ENCODE peak calls at places on chromosomes 7 and 10, in nine cellular contexts. Y is psoas muscle, T is lung, U is OCI-LY7, G is suprapubic skin, C is uterus, J is AG04450, R is ovary, X is H9. E is an unnamed sample. For H3K9me3, the result is how much of the 10 kb centered on the place peaks cover.

GRCh38 chr10:10821926-10822325 is 195.7 kb upstream of the CELF2 start:
- DNase-seq in Y (no peak), T (peak), U (no peak), G (no peak), C (no peak), J (no peak), R (no peak), X (no peak), E (no peak)

GRCh38 chr7:106041140-106041717 is 70.9 kb downstream of the SYPL1 start:
- DNase-seq in Y (no peak), T (no peak), U (peak), G (no peak), C (no peak), J (no peak), R (no peak), X (peak), E (no peak)

GRCh38 chr10:76491216-76491615 is 1059.8 kb downstream of the LRMDA start:
- DNase-seq in Y (no peak), T (no peak), U (no peak), G (no peak), C (no peak), J (no peak), R (no peak), X (no peak), E (no peak)

GRCh38 chr7:30074422-30075030 is 46.3 kb downstream of the PLEKHA8 start:
- DNase-seq in Y (no peak), T (no peak), U (peak), G (no peak), C (no peak), J (no peak), R (no peak), X (no peak), E (no peak)

GRCh38 chr7:156818133-156818532 is 74.8 kb downstream of the LMBR1 start:
- DNase-seq in Y (no peak), T (no peak), U (no peak), G (no peak), C (no peak), J (no peak), R (no peak), X (no peak), E (no peak)

GRCh38 chr7:132225216-132226030 is 350.8 kb downstream of the PLXNA4 start:
- DNase-seq in Y (no peak), T (no peak), U (no peak), G (no peak), C (no peak), J (no peak), R (no peak), X (no peak), E (no peak)

GRCh38 chr10:111131168-111131799 is 54.5 kb downstream of the ADRA2A start:
- DNase-seq in Y (no peak), T (no peak), U (peak), G (no peak), C (no peak), J (no peak), R (no peak), X (no peak), E (no peak)

GRCh38 chr10:131279516-131279915 is 32.0 kb downstream of the TCERG1L start:
- DNase-seq in Y (no peak), T (no peak), U (no peak), G (no peak), C (no peak), J (no peak), R (no peak), X (no peak), E (no peak)

GRCh38 chr10:133004478-133004877 is 62.1 kb upstream of the CFAP46 start:
- DNase-seq in Y (no peak), T (no peak), U (no peak), G (no peak), C (no peak), J (no peak), R (no peak), X (no peak), E (no peak)

GRCh38 chr7:27431465-27431864 is 188.9 kb downstream of the EVX1 start:
- DNase-seq in Y (no peak), T (no peak), U (no peak), G (no peak), C (no peak), J (no peak), R (no peak), X (no peak), E (no peak)

GRCh38 chr7:100706672-100707311 is 871 bp downstream of the POP7 start:
- DNase-seq in Y (peak), T (no peak), U (no peak), G (no peak), C (no peak), J (no peak), R (no peak), X (peak), E (peak)

GRCh38 chr10:1359599-1359955 is 303.4 kb downstream of the WDR37 start:
- DNase-seq in Y (no peak), T (no peak), U (no peak), G (peak), C (no peak), J (no peak), R (no peak), X (no peak), E (no peak)

GRCh38 chr7:94223375-94224084 is 171.2 kb upstream of the COL1A2 start:
- DNase-seq in Y (no peak), T (no peak), U (peak), G (no peak), C (no peak), J (peak), R (no peak), X (peak), E (no peak)

GRCh38 chr7:141359740-141360413 is 191.3 kb upstream of the AGK start:
- DNase-seq in Y (no peak), T (no peak), U (no peak), G (no peak), C (no peak), J (no peak), R (no peak), X (no peak), E (no peak)

GRCh38 chr7:73918926-73919693 is 58.2 kb downstream of the TMEM270 start:
- DNase-seq in Y (no peak), T (no peak), U (no peak), G (peak), C (no peak), J (no peak), R (no peak), X (peak), E (peak)

GRCh38 chr10:98349508-98349922 is 65.5 kb downstream of the PYROXD2 start:
- DNase-seq in Y (peak), T (no peak), U (peak), G (no peak), C (peak), J (peak), R (peak), X (no peak), E (peak)

GRCh38 chr10:98251399-98251798 is 16.6 kb downstream of the LOXL4 start:
- DNase-seq in Y (no peak), T (peak), U (no peak), G (no peak), C (no peak), J (no peak), R (no peak), X (no peak), E (no peak)

GRCh38 chr10:20817646-20818045 is 79.5 kb downstream of the NEBL start:
- DNase-seq in Y (no peak), T (no peak), U (no peak), G (no peak), C (no peak), J (no peak), R (no peak), X (no peak), E (no peak)

GRCh38 chr7:90246184-90246583 is 1.2 kb downstream of the CFAP69 start:
- DNase-seq in Y (no peak), T (no peak), U (no peak), G (no peak), C (no peak), J (no peak), R (no peak), X (peak), E (no peak)

GRCh38 chr7:86814980-86815379 is 171.3 kb downstream of the GRM3 start:
- DNase-seq in Y (no peak), T (no peak), U (peak), G (no peak), C (no peak), J (no peak), R (no peak), X (no peak), E (no peak)

GRCh38 chr7:135758531-135758932 is 9.9 kb upstream of the FAM180A start:
- DNase-seq in Y (no peak), T (no peak), U (no peak), G (no peak), C (no peak), J (no peak), R (no peak), X (peak), E (peak)

GRCh38 chr10:15684768-15685167 is 35.0 kb downstream of the ITGA8 start:
- DNase-seq in Y (no peak), T (no peak), U (peak), G (no peak), C (no peak), J (no peak), R (no peak), X (no peak), E (no peak)

GRCh38 chr7:158543840-158544239 is 43.8 kb downstream of the PTPRN2 start:
- DNase-seq in Y (no peak), T (no peak), U (no peak), G (no peak), C (no peak), J (no peak), R (no peak), X (no peak), E (peak)
- TF ChIP-seq CTCF in Y (no peak), T (no peak), U (no peak), G (no peak), C (no peak), J (no peak), R (no peak), X (no peak), E (no peak)

DNA sequence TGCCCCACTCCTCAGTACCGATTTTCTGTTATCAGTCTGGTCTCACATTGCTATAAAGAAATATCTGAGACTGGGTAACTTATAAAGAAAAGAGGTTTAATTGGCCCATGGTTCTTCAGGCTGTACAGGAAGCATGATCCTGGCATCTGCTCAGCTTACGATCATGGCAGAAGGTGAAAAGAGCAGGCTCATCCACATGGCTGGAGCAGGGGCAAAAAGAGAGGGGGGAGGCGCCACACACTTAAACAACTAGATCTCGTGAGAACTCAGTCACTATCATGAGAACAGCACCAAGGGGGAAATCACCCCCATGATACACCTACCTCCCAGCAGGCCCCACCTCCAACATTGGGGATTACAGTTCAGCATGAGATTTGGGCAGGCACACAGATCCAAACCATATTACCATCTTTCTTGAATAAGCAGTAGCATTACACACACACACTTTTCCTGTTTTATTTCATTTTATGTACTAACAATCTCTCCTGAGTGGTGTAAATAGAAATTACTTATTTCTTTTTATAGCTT is 53.3 kb downstream of the TRIM24 start:
- DNase-seq in Y (no peak), T (no peak), U (no peak), G (no peak), C (no peak), J (no peak), R (no peak), X (no peak), E (no peak)
- H3K9me3 ChIP-seq in Y (under half), T (under half), U (under half), G (under half), C (under half), J (under half), R (under half), X (under half), E (under half)

GRCh38 chr7:48894574-48894973 is 29.8 kb upstream of the CDC14C start:
- DNase-seq in Y (no peak), T (no peak), U (no peak), G (no peak), C (no peak), J (no peak), R (no peak), X (no peak), E (no peak)
- TF ChIP-seq CTCF in Y (no peak), T (no peak), U (peak), G (no peak), C (no peak), J (no peak), R (no peak), X (peak), E (no peak)

GRCh38 chr7:157825325-157825724 is 488.5 kb downstream of the DNAJB6 start:
- DNase-seq in Y (no peak), T (no peak), U (no peak), G (no peak), C (no peak), J (no peak), R (no peak), X (no peak), E (no peak)
- H3K9me3 ChIP-seq in Y (under half), T (under half), U (under half), G (under half), C (under half), J (half or more), R (under half), X (under half), E (under half)

GRCh38 chr7:122849297-122849696 is 37.0 kb downstream of the CADPS2 start:
- DNase-seq in Y (no peak), T (no peak), U (no peak), G (no peak), C (no peak), J (no peak), R (no peak), X (no peak), E (no peak)

GRCh38 chr7:122844191-122844988 is 41.9 kb downstream of the CADPS2 start:
- DNase-seq in Y (no peak), T (no peak), U (no peak), G (no peak), C (no peak), J (no peak), R (no peak), X (no peak), E (no peak)

GRCh38 chr7:122845286-122845685 is 41.0 kb downstream of the CADPS2 start:
- DNase-seq in Y (no peak), T (no peak), U (no peak), G (no peak), C (no peak), J (no peak), R (no peak), X (no peak), E (no peak)

GRCh38 chr7:122847871-122848473 is 38.3 kb downstream of the CADPS2 start:
- DNase-seq in Y (no peak), T (no peak), U (no peak), G (no peak), C (no peak), J (no peak), R (no peak), X (no peak), E (no peak)

DNA sequence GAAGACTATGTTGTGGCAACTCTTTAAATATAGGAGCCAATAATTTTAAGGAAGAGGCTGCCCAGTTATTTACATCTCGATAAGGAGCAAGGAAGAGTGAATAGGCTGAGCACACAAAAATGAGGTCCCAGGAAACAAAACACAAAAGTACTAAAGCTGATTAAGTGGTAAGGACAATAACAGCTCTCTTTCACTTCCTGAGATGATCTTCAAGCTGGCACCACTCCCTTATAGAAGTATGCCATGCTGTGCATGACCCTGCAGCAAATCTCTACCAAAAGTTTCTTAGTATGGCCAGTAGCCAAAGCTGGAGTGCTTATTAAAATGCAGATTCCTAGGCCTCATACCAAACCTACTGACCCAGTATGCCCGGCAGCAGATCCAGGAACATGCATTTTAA is 39.7 kb downstream of the CADPS2 start:
- DNase-seq in Y (no peak), T (no peak), U (no peak), G (no peak), C (no peak), J (no peak), R (no peak), X (no peak), E (no peak)
- TF ChIP-seq CTCF in Y (no peak), T (no peak), U (no peak), G (no peak), C (no peak), J (no peak), R (no peak), X (no peak), E (no peak)

GRCh38 chr10:70622981-70623844 is 20.7 kb upstream of the PRF1 start:
- DNase-seq in Y (no peak), T (no peak), U (no peak), G (no peak), C (no peak), J (no peak), R (no peak), X (no peak), E (no peak)
- H3K9me3 ChIP-seq in Y (under half), T (under half), U (under half), G (under half), C (under half), J (under half), R (under half), X (under half), E (under half)

DNA sequence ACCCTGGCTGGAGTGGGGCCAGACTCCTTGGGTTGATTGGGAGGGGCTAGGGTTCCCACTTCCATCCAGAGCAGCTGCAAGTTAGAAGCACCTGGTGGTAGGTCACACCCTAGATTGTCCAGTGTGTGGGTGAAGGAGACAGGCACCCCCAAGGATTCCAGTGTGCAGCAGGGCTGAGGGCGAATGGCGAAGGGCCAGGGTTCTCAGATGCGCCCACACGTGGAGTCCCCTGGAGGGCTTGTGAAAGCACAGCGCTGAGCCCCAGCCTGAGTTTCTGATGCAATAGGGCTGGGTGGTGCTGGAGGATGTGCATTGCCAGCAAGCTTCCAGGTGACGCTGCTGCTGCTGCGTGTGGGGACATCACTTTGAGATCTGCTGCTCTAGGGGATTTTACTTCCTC is 25.4 kb downstream of the TBATA start:
- DNase-seq in Y (no peak), T (no peak), U (peak), G (no peak), C (no peak), J (no peak), R (no peak), X (no peak), E (peak)
- TF ChIP-seq CTCF in Y (no peak), T (no peak), U (no peak), G (no peak), C (no peak), J (no peak), R (no peak), X (no peak), E (no peak)

GRCh38 chr7:64078699-64078994 is 33.4 kb downstream of the ZNF727 start:
- DNase-seq in Y (no peak), T (no peak), U (no peak), G (no peak), C (no peak), J (no peak), R (no peak), X (no peak), E (no peak)
- H3K9me3 ChIP-seq in Y (half or more), T (under half), U (under half), G (half or more), C (under half), J (under half), R (under half), X (half or more), E (half or more)

DNA sequence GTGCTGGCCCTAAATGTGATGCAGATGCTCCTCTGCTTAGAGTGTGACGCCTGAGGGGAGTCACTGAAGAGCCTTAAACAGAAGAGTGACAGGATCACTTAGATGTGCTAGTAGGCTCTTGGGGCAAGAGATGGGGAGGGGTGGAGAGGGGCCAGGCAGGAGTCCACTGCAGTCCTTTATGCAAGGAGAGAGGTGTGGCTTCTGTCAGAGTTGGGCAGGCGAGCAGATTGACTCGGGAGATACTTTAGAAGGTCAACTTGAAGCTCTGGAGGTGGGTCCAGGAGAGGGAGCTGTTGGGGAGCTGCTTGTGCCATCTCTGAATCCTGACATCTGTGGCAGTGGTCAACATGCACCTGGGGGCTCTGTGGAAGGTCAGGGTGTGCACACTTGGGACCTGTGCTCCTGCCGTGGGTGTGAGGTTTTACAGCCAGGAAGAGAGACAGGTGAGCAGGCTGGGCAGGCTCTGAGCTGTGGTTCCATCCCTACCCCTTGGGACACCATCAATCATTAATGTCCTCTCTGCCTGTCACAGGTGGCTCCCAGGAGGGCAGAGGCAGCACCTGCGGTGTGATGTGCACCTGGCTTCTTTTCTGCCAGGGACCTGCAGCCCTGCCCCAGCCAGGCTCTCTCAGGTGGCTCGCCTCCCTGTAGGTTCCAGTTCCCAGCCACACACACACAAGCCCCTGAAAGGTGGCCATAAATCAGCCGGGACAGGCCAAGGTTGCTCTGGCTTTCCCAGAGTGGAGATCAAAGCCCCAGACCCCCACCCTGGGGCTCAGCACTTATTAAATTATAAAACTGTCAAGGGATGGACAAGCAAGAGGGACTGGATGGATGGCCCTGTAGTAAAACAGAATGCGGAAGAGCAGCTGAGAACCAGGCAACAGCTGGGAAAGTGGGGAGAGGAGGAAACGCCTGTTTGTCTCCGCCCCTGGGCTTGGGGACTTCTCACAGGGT is 14.0 kb downstream of the NEURL1 start:
- DNase-seq in Y (no peak), T (no peak), U (peak), G (peak), C (no peak), J (no peak), R (no peak), X (peak), E (peak)
- TF ChIP-seq CTCF in Y (no peak), T (no peak), U (peak), G (no peak), C (no peak), J (no peak), R (no peak), X (peak), E (no peak)

GRCh38 chr10:22268503-22268902 is 47.7 kb upstream of the COMMD3 start:
- DNase-seq in Y (no peak), T (no peak), U (no peak), G (no peak), C (no peak), J (no peak), R (no peak), X (no peak), E (no peak)
- H3K9me3 ChIP-seq in Y (under half), T (under half), U (under half), G (under half), C (under half), J (under half), R (under half), X (under half), E (under half)

E was measured in kidney.